ENCODE peak calls at places on chromosomes 16 and 17, in eight cellular contexts. R is CD4-positive, alpha-beta T cell; B is RWPE1; U is fibroblast of pulmonary artery; O is A549; X is ovary; M is lower leg skin; I is fibroblast of lung. Z is an unnamed sample.

GRCh38 chr16:2963611-2964415 is at the start of gene KREMEN2:
- DNase-seq in R (no peak), B (peak; percentile 91), U (no peak), O (peak; percentile 85), X (no peak), M (peak; percentile 87), I (no peak), Z (no peak)

GRCh38 chr17:82231562-82232321 is 2.9 kb downstream of the SLC16A3 start:
- DNase-seq in R (no peak), B (no peak), U (peak; percentile 89), O (peak; percentile 93), X (peak; percentile 77), M (no peak), I (peak; percentile 50), Z (no peak)

GRCh38 chr17:79045830-79046500 is 22.0 kb downstream of the C1QTNF1 start:
- DNase-seq in R (peak; percentile 50), B (peak; percentile 71), U (peak; percentile 77), O (peak; percentile 78), X (peak; percentile 68), M (peak; percentile 95), I (peak; percentile 51), Z (no peak)

GRCh38 chr17:77591231-77591785 is 367.2 kb upstream of the TNRC6C start:
- DNase-seq in R (no peak), B (peak; percentile 23), U (no peak), O (no peak), X (no peak), M (peak; percentile 65), I (no peak), Z (no peak)

GRCh38 chr16:15435216-15435864 is 952 bp downstream of the BMERB1 start:
- DNase-seq in R (no peak), B (no peak), U (no peak), O (no peak), X (no peak), M (no peak), I (no peak), Z (no peak)

GRCh38 chr17:33233855-33234228 is 59.3 kb downstream of the ASIC2 start:
- DNase-seq in R (no peak), B (no peak), U (no peak), O (no peak), X (peak; percentile 38), M (no peak), I (peak; percentile 25), Z (no peak)

GRCh38 chr16:1159325-1159972 is 6.5 kb downstream of the CACNA1H start:
- DNase-seq in R (no peak), B (no peak), U (no peak), O (no peak), X (peak; percentile 71), M (no peak), I (no peak), Z (no peak)

GRCh38 chr17:81991684-81992513 is 14.5 kb downstream of the ASPSCR1 start:
- DNase-seq in R (no peak), B (peak; percentile 58), U (peak; percentile 47), O (peak; percentile 50), X (no peak), M (peak; percentile 92), I (peak; percentile 56), Z (peak; percentile 79)

GRCh38 chr16:50248845-50249244 is 17.5 kb upstream of the ADCY7 start:
- DNase-seq in R (no peak), B (no peak), U (no peak), O (no peak), X (no peak), M (no peak), I (no peak), Z (no peak)

GRCh38 chr17:77382966-77383612 is 242.3 kb downstream of the SEC14L1 start:
- DNase-seq in R (no peak), B (no peak), U (peak; percentile 72), O (no peak), X (no peak), M (no peak), I (peak; percentile 65), Z (no peak)

GRCh38 chr16:87708181-87708580 is 57.6 kb downstream of the KLHDC4 start:
- DNase-seq in R (no peak), B (no peak), U (no peak), O (no peak), X (no peak), M (no peak), I (no peak), Z (no peak)

GRCh38 chr16:87707714-87708113 is 58.1 kb downstream of the KLHDC4 start:
- DNase-seq in R (no peak), B (no peak), U (no peak), O (no peak), X (no peak), M (no peak), I (no peak), Z (no peak)

GRCh38 chr16:87705780-87706277 is 60.0 kb downstream of the KLHDC4 start:
- DNase-seq in R (no peak), B (no peak), U (no peak), O (no peak), X (no peak), M (no peak), I (no peak), Z (no peak)

GRCh38 chr16:87706278-87707000 is 59.3 kb downstream of the KLHDC4 start:
- DNase-seq in R (no peak), B (no peak), U (no peak), O (no peak), X (no peak), M (no peak), I (no peak), Z (no peak)

GRCh38 chr16:87707097-87707496 is 58.7 kb downstream of the KLHDC4 start:
- DNase-seq in R (no peak), B (no peak), U (no peak), O (no peak), X (no peak), M (no peak), I (no peak), Z (no peak)
- TF ChIP-seq CTCF in R (no peak), B (no peak), U (no peak), O (no peak), X (no peak), M (no peak), I (no peak), Z (no peak)

GRCh38 chr16:57644383-57645014 is 16.1 kb downstream of the ADGRG1 start:
- DNase-seq in R (no peak), B (no peak), U (no peak), O (no peak), X (no peak), M (no peak), I (no peak), Z (no peak)

GRCh38 chr16:57646388-57647039 is 18.1 kb downstream of the ADGRG1 start:
- DNase-seq in R (no peak), B (no peak), U (no peak), O (no peak), X (no peak), M (no peak), I (no peak), Z (no peak)

GRCh38 chr16:57643902-57644301 is 15.5 kb downstream of the ADGRG1 start:
- DNase-seq in R (no peak), B (no peak), U (no peak), O (no peak), X (no peak), M (no peak), I (no peak), Z (no peak)

GRCh38 chr16:57647136-57647875 is 18.9 kb downstream of the ADGRG1 start:
- DNase-seq in R (no peak), B (no peak), U (no peak), O (no peak), X (no peak), M (no peak), I (no peak), Z (no peak)

GRCh38 chr16:57645691-57646387 is 17.4 kb downstream of the ADGRG1 start:
- DNase-seq in R (no peak), B (no peak), U (peak; percentile 69), O (no peak), X (peak; percentile 41), M (peak; percentile 91), I (peak; percentile 48), Z (no peak)
- TF ChIP-seq CTCF in R (no peak), B (no peak), U (no peak), O (no peak), X (no peak), M (no peak), I (no peak), Z (no peak)

DNA sequence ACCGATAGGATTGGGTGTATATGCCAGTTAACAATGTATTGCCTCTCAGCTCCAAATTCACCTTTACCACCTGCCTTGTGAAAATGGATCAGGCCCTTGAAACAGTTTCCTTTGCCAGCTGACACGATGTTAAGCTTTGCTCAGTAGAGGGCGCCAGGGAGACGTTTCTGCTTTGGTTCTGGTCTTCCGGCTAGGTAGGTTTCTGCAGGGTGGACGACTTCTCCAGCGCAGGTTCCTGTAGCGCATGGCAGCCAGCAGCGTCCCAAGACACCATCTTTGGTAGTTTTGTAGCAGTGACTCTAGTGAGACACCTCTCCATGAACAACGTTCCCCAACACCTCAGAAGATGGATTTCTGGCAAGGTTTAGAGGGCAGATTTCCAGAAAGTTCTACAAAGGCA is 24.0 kb downstream of the SYCE1L start:
- DNase-seq in R (no peak), B (no peak), U (no peak), O (peak; percentile 27), X (no peak), M (peak; percentile 60), I (no peak), Z (no peak)
- TF ChIP-seq CTCF in R (no peak), B (no peak), U (peak; percentile 23), O (peak; percentile 24), X (no peak), M (no peak), I (peak; percentile 42), Z (peak; percentile 58)

GRCh38 chr16:22973451-22973991 is 159.6 kb downstream of the HS3ST2 start:
- DNase-seq in R (no peak), B (no peak), U (no peak), O (no peak), X (no peak), M (no peak), I (no peak), Z (no peak)

GRCh38 chr16:22971346-22971924 is 157.5 kb downstream of the HS3ST2 start:
- DNase-seq in R (no peak), B (no peak), U (no peak), O (no peak), X (no peak), M (no peak), I (no peak), Z (no peak)

GRCh38 chr16:22979038-22979437 is 165.1 kb downstream of the HS3ST2 start:
- DNase-seq in R (no peak), B (no peak), U (no peak), O (peak; percentile 13), X (no peak), M (no peak), I (no peak), Z (no peak)

GRCh38 chr16:22977294-22977697 is 163.3 kb downstream of the HS3ST2 start:
- DNase-seq in R (no peak), B (peak; percentile 8), U (no peak), O (peak; percentile 10), X (no peak), M (no peak), I (no peak), Z (no peak)
- TF ChIP-seq CTCF in R (no peak), B (peak; percentile 33), U (peak; percentile 7), O (peak; percentile 49), X (no peak), M (no peak), I (no peak), Z (peak; percentile 56)